ENCODE peak calls at places on chromosomes 11 and 22, in six cellular contexts. K, X, N, O, D and B are unnamed samples.

GRCh38 chr11:47943721-47944554 is 36.4 kb upstream of the PTPRJ start:
- DNase-seq in K (no peak), N (no peak), O (no peak), D (peak), X (no peak), B (no peak)

GRCh38 chr11:19121646-19122045 is 4.7 kb downstream of the ZDHHC13 start:
- DNase-seq in O (no peak), D (no peak), K (no peak), N (no peak), X (no peak), B (no peak)

GRCh38 chr11:110471315-110471714 is 41.6 kb downstream of the FDX1 start:
- DNase-seq in X (no peak), N (no peak), O (no peak), K (no peak), D (no peak), B (no peak)

GRCh38 chr11:14855890-14856289 is 36.1 kb downstream of the CYP2R1 start:
- DNase-seq in N (no peak), X (no peak), O (no peak), K (no peak), D (no peak), B (no peak)

GRCh38 chr11:119795231-119795630 is 66.2 kb upstream of the NECTIN1 start:
- DNase-seq in D (no peak), N (no peak), K (no peak), X (no peak), O (no peak), B (no peak)

GRCh38 chr22:25700996-25701815 is 40.8 kb upstream of the MYO18B start:
- DNase-seq in O (no peak), N (peak), D (peak), X (peak), K (no peak), B (no peak)

GRCh38 chr11:68090287-68090686 is 30.9 kb downstream of the CHKA start:
- DNase-seq in D (no peak), N (no peak), X (no peak), O (no peak), K (no peak), B (no peak)

GRCh38 chr22:28241637-28242290 is 322.7 kb upstream of the PITPNB start:
- DNase-seq in O (no peak), X (no peak), N (no peak), D (no peak), K (no peak), B (no peak)

GRCh38 chr11:132840660-132841059 is 691.6 kb downstream of the OPCML start:
- DNase-seq in O (no peak), N (no peak), K (no peak), D (no peak), X (no peak), B (no peak)

GRCh38 chr11:11004069-11004468 is 146.2 kb upstream of the ZBED5 start:
- DNase-seq in X (no peak), O (no peak), D (no peak), K (no peak), N (no peak), B (no peak)

GRCh38 chr11:1220941-1221721 is 1.7 kb upstream of the MUC5B start:
- DNase-seq in K (no peak), O (no peak), N (peak), D (no peak), X (no peak), B (no peak)

GRCh38 chr22:20244744-20245576 is 23.2 kb downstream of the RTN4R start:
- DNase-seq in K (no peak), O (no peak), X (no peak), N (peak), D (peak), B (no peak)

GRCh38 chr11:8872017-8872416 is 39.0 kb upstream of the AKIP1 start:
- DNase-seq in X (no peak), K (no peak), O (no peak), D (no peak), N (no peak), B (no peak)

GRCh38 chr11:57429946-57430345 is 3.0 kb upstream of the SLC43A3 start:
- DNase-seq in X (no peak), N (peak), O (no peak), D (no peak), K (no peak), B (no peak)

GRCh38 chr22:43272869-43273318 is 70.3 kb downstream of the SCUBE1 start:
- DNase-seq in D (no peak), X (no peak), K (no peak), O (no peak), N (no peak), B (no peak)

GRCh38 chr22:28951969-28952521 is 68.7 kb downstream of the ZNRF3 start:
- DNase-seq in N (no peak), O (no peak), D (peak), K (no peak), X (no peak), B (no peak)

GRCh38 chr11:91869751-91870150 is 354.9 kb upstream of the FAT3 start:
- DNase-seq in N (no peak), X (no peak), K (no peak), O (no peak), D (no peak), B (no peak)

GRCh38 chr11:17067417-17067816 is 10.1 kb downstream of the RPS13 start:
- DNase-seq in K (no peak), D (no peak), N (no peak), O (no peak), X (no peak), B (no peak)

GRCh38 chr11:107711861-107712260 is at the start of gene SLN:
- DNase-seq in O (no peak), N (peak), K (no peak), D (no peak), X (no peak), B (no peak)

GRCh38 chr11:6418958-6419611 is at the start of gene APBB1:
- DNase-seq in X (peak), O (peak), D (peak), K (peak), N (peak), B (peak)

GRCh38 chr11:103953797-103954495 is 82.5 kb upstream of the DDI1 start:
- DNase-seq in N (peak), O (no peak), K (no peak), X (no peak), D (no peak), B (no peak)

GRCh38 chr22:43346521-43346929 is 3.4 kb upstream of the SCUBE1 start:
- DNase-seq in N (peak), X (peak), K (peak), D (peak), O (peak), B (peak)

GRCh38 chr11:17590463-17590862 is 43.4 kb downstream of the OTOG start:
- DNase-seq in K (no peak), N (no peak), X (no peak), O (no peak), D (no peak), B (peak)

GRCh38 chr11:17716807-17717206 is 2.6 kb upstream of the MYOD1 start:
- DNase-seq in X (no peak), O (no peak), D (no peak), N (no peak), K (no peak), B (no peak)

GRCh38 chr11:130585545-130585944 is 137.1 kb downstream of the ADAMTS15 start:
- DNase-seq in D (no peak), N (no peak), X (no peak), K (no peak), O (no peak), B (no peak)